ENCODE peak calls at places on chromosomes 5 and 9, in six cellular contexts. W is BJ, X is HFF-Myc, L is GM10248, N is epithelial cell of esophagus, K is HFFc6. J is an unnamed sample.
A peak's percentile ranks its signal among the peaks of the same experiment; 100 is the strongest.

GRCh38 chr9:114805670-114806551 is at the start of gene TNFSF15:
- DNase-seq in W (no peak), L (peak; percentile 43), N (peak; percentile 85), K (no peak), X (no peak), J (no peak)

GRCh38 chr9:21443849-21444625 is 3.8 kb downstream of the IFNA1 start:
- DNase-seq in X (no peak), L (peak; percentile 37), N (no peak), W (no peak), K (no peak), J (no peak)

GRCh38 chr9:22112870-22113846 is 104.1 kb upstream of the CDKN2B start:
- DNase-seq in K (no peak), X (no peak), N (no peak), L (no peak), W (no peak), J (no peak)

GRCh38 chr5:177256296-177256695 is 47.2 kb downstream of the RAB24 start:
- DNase-seq in N (peak; percentile 54), L (no peak), W (no peak), K (no peak), X (no peak), J (no peak)

GRCh38 chr9:94610181-94610591 is 16.6 kb upstream of the FBP2 start:
- DNase-seq in W (no peak), L (no peak), X (no peak), K (no peak), N (no peak), J (no peak)

GRCh38 chr5:10988637-10989036 is 227.6 kb upstream of the DAP start:
- DNase-seq in K (no peak), W (no peak), X (no peak), N (no peak), L (no peak), J (peak; percentile 15)

GRCh38 chr5:150464554-150465012 is 15.0 kb upstream of the RPS14 start:
- DNase-seq in N (no peak), K (no peak), L (no peak), W (no peak), X (no peak), J (no peak)

GRCh38 chr5:91956738-91957137 is 573.6 kb upstream of the ARRDC3 start:
- DNase-seq in X (no peak), L (no peak), K (no peak), N (no peak), W (no peak), J (no peak)

GRCh38 chr5:119275873-119276214 is 80.0 kb upstream of the TNFAIP8 start:
- DNase-seq in X (no peak), N (no peak), W (no peak), K (no peak), L (peak; percentile 38), J (no peak)

GRCh38 chr5:178331491-178331981 is 98.9 kb upstream of the PHYKPL start:
- DNase-seq in K (no peak), W (no peak), L (no peak), N (no peak), X (no peak), J (no peak)

GRCh38 chr9:94872921-94873511 is 146.5 kb downstream of the AOPEP start:
- DNase-seq in X (no peak), N (no peak), L (no peak), W (no peak), K (no peak), J (no peak)

GRCh38 chr5:38772471-38772870 is 73.3 kb upstream of the OSMR start:
- DNase-seq in K (no peak), L (no peak), X (no peak), N (no peak), W (no peak), J (no peak)

GRCh38 chr5:90548069-90548593 is 10.5 kb upstream of the ADGRV1 start:
- DNase-seq in W (no peak), K (peak; percentile 8), X (no peak), L (no peak), N (no peak), J (no peak)

GRCh38 chr9:131031642-131032005 is 22.6 kb downstream of the LAMC3 start:
- DNase-seq in K (no peak), W (no peak), X (no peak), N (no peak), L (no peak), J (no peak)

GRCh38 chr5:96146675-96147074 is 185.0 kb upstream of the ELL2 start:
- DNase-seq in N (peak; percentile 93), L (peak; percentile 22), X (peak; percentile 88), W (peak; percentile 67), K (peak; percentile 78), J (no peak)

GRCh38 chr5:161378701-161379100 is 167.8 kb downstream of the GABRB2 start:
- DNase-seq in X (no peak), W (no peak), K (no peak), L (no peak), N (no peak), J (no peak)

GRCh38 chr5:129474544-129474943 is 14.4 kb downstream of the ADAMTS19 start:
- DNase-seq in W (no peak), N (no peak), X (no peak), K (no peak), L (no peak), J (no peak)

GRCh38 chr5:73197637-73198257 is 24.8 kb downstream of the TMEM174 start:
- DNase-seq in X (no peak), W (no peak), N (no peak), K (no peak), L (no peak), J (no peak)

GRCh38 chr9:137459147-137459600 is at the start of gene NSMF:
- DNase-seq in K (peak; percentile 79), L (peak; percentile 100), N (peak; percentile 90), X (no peak), W (peak; percentile 25), J (peak; percentile 95)

GRCh38 chr9:132982508-132982907 is 4.0 kb downstream of the GFI1B start:
- DNase-seq in K (no peak), L (peak; percentile 70), W (no peak), X (no peak), N (no peak), J (no peak)

GRCh38 chr5:73816656-73817420 is 190.8 kb downstream of the ARHGEF28 start:
- DNase-seq in N (peak; percentile 88), L (no peak), X (no peak), W (peak; percentile 50), K (peak; percentile 73), J (no peak)

GRCh38 chr5:137679195-137679594 is 56.7 kb downstream of the KLHL3 start:
- DNase-seq in K (no peak), N (no peak), X (no peak), W (no peak), L (no peak), J (no peak)

GRCh38 chr5:53601570-53601969 is 41.1 kb downstream of the NDUFS4 start:
- DNase-seq in K (no peak), X (no peak), N (peak; percentile 94), W (no peak), L (no peak), J (no peak)

GRCh38 chr5:1195439-1195838 is 6.0 kb upstream of the SLC6A19 start:
- DNase-seq in L (no peak), W (no peak), K (no peak), N (no peak), X (no peak), J (no peak)

GRCh38 chr5:52727568-52727967 is 60.1 kb upstream of the ITGA1 start:
- DNase-seq in L (no peak), X (no peak), K (peak; percentile 61), W (no peak), N (peak; percentile 93), J (no peak)

GRCh38 chr5:151615431-151615830 is 24.3 kb upstream of the FAT2 start:
- DNase-seq in W (no peak), X (no peak), L (no peak), K (no peak), N (peak; percentile 100), J (no peak)

DNA sequence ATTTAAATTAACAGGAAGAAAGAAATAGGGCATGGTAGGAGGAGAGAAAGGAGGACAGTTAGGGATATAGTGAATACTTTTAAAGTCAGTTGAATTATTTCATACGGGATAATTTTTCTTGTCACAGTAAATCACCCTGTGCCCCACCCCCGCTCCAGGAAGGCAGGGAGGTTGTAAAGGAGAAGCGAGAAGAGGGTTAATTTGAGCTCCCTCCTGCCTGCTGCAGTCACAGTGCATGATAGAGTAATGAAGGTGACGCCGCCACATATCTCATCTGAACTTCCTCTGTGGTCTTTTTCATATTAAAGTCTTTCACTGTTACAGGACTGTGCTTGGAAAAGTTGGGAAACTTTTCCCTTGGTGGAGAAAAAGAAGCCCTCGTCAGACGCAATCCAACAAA is 896 bp upstream of the PCSK5 start:
- DNase-seq in N (no peak), L (peak; percentile 15), W (no peak), X (no peak), K (no peak), J (no peak)
- TF ChIP-seq CTCF in N (no peak), L (no peak), W (no peak), X (no peak), K (no peak), J (no peak)

DNA sequence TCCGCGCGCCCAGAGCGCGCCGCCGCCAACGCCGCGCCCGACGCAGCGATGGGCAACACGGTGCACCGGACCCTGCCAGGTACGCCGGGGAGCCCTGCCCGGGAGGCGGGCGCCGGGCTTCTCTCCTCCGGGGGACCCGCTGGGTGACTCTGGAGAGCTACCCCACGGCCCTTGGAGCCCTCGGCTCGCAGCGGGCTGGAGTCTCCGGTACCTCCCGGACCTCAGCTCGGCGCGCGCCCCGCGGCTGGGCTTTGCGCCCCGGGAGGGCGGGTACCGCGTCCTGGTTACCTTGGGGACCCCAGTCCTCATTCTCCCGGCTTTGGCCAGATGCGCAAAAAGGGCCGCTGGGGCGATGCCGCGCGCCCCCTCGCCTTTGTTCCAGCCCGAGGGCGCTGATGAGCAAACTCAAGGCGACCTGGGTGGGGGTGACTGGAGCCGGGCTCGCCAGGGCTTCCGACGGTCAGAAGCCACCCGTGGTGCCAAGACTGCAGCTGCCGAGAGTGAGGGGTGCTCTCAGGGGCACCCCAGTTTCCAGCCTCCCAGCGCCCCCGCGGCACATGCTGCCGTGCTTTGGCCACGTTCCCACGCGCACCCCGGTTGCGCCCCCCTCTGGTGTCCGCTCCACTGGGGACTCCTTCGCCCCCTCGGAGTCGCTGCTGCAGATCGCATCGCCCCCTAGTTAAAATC is 439 bp downstream of the NEURL1B start:
- DNase-seq in X (no peak), W (no peak), L (no peak), N (no peak), K (no peak), J (no peak)
- TF ChIP-seq CTCF in X (no peak), W (peak; percentile 31), L (no peak), N (peak; percentile 8), K (peak; percentile 52), J (no peak)

GRCh38 chr9:101484046-101484445 is 48.5 kb upstream of the ALDOB start:
- DNase-seq in N (no peak), X (no peak), K (no peak), W (no peak), L (no peak), J (no peak)
- TF ChIP-seq CTCF in N (no peak), X (no peak), K (no peak), W (no peak), L (no peak), J (no peak)

DNA sequence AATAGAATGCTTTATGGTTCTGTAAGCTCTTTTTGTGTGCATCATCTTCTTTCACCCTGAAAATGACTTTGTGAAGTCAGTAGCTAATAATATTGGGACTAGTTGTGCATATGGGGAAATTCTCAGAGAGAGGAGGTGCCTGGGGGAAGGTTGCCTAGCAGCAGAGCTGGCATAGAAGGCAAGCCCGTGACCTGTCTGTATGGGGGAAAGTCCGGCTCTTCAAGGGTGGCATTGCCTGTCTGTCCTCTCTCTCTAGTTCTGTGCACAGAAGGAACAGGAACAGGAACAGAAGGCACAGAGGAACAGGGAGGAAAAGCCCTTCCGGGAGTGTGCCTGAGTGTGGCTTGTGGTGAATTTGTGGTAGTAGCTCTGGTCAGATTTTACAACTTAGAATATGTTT is 33.1 kb downstream of the SH3GL2 start:
- DNase-seq in K (no peak), L (no peak), W (no peak), X (no peak), N (peak; percentile 9), J (no peak)
- TF ChIP-seq CTCF in K (no peak), L (no peak), W (no peak), X (no peak), N (no peak), J (no peak)

J was measured in suprapubic skin.